ENCODE peak calls at places on chromosomes 3 and 15, in ten cellular contexts. I, D, H, C, B, N, U, V, Z and S are unnamed samples.

GRCh38 chr15:56244811-56245576 is 1.3 kb upstream of the RFX7 start:
- DNase-seq in I (peak), D (peak), H (peak), C (no peak), B (peak), N (no peak), U (no peak), V (no peak), Z (no peak), S (no peak)

GRCh38 chr3:142958707-142959106 is 4.8 kb downstream of the PAQR9 start:
- DNase-seq in I (no peak), D (no peak), H (no peak), C (peak), B (no peak), N (peak), U (no peak), V (no peak), Z (peak), S (no peak)

GRCh38 chr3:183253961-183254815 is 1.1 kb downstream of the B3GNT5 start:
- DNase-seq in I (peak), D (no peak), H (no peak), C (peak), B (no peak), N (no peak), U (no peak), V (no peak), Z (peak), S (peak)

GRCh38 chr3:173699353-173699752 is 301.8 kb downstream of the NLGN1 start:
- DNase-seq in I (no peak), D (no peak), H (no peak), C (peak), B (no peak), N (no peak), U (no peak), V (no peak), Z (no peak), S (no peak)

GRCh38 chr3:44039006-44039405 is 202.7 kb upstream of the TOPAZ1 start:
- DNase-seq in I (no peak), D (no peak), H (no peak), C (no peak), B (no peak), N (no peak), U (no peak), V (no peak), Z (no peak), S (no peak)

GRCh38 chr3:108221403-108221802 is 821 bp downstream of the IFT57 start:
- DNase-seq in I (no peak), D (no peak), H (no peak), C (no peak), B (no peak), N (no peak), U (no peak), V (no peak), Z (no peak), S (no peak)

GRCh38 chr3:52090620-52091468 is 34.5 kb upstream of the DUSP7 start:
- DNase-seq in I (no peak), D (no peak), H (no peak), C (peak), B (no peak), N (no peak), U (no peak), V (no peak), Z (no peak), S (peak)

GRCh38 chr15:84944861-84945260 is 36.8 kb upstream of the PDE8A start:
- DNase-seq in I (no peak), D (no peak), H (no peak), C (no peak), B (no peak), N (no peak), U (no peak), V (no peak), Z (no peak), S (no peak)

GRCh38 chr3:113606539-113607218 is 74.3 kb downstream of the SIDT1 start:
- DNase-seq in I (no peak), D (no peak), H (peak), C (no peak), B (peak), N (no peak), U (no peak), V (no peak), Z (no peak), S (no peak)

GRCh38 chr3:152360966-152361365 is 92.2 kb downstream of the MBNL1 start:
- DNase-seq in I (no peak), D (no peak), H (no peak), C (no peak), B (no peak), N (no peak), U (no peak), V (no peak), Z (no peak), S (no peak)

GRCh38 chr15:59274126-59274970 is 67.7 kb downstream of the LDHAL6B start:
- DNase-seq in I (no peak), D (no peak), H (no peak), C (peak), B (no peak), N (peak), U (no peak), V (no peak), Z (peak), S (no peak)

GRCh38 chr15:45186771-45187577 is 792 bp downstream of the SHF start:
- DNase-seq in I (peak), D (peak), H (no peak), C (no peak), B (no peak), N (no peak), U (no peak), V (no peak), Z (no peak), S (no peak)

GRCh38 chr3:52483577-52484495 is 11.3 kb upstream of the STAB1 start:
- DNase-seq in I (no peak), D (no peak), H (no peak), C (peak), B (no peak), N (peak), U (no peak), V (no peak), Z (peak), S (no peak)

GRCh38 chr15:77541421-77542181 is 91.1 kb downstream of the LINGO1 start:
- DNase-seq in I (no peak), D (no peak), H (no peak), C (peak), B (no peak), N (peak), U (no peak), V (no peak), Z (no peak), S (no peak)

GRCh38 chr3:134795776-134796312 is 784 bp downstream of the EPHB1 start:
- DNase-seq in I (no peak), D (peak), H (no peak), C (peak), B (no peak), N (peak), U (no peak), V (no peak), Z (peak), S (no peak)

GRCh38 chr3:56862352-56863062 is 60.8 kb upstream of the ARHGEF3 start:
- DNase-seq in I (no peak), D (no peak), H (no peak), C (peak), B (no peak), N (peak), U (no peak), V (no peak), Z (peak), S (no peak)

GRCh38 chr3:149547413-149547812 is 72.9 kb downstream of the TM4SF4 start:
- DNase-seq in I (no peak), D (no peak), H (no peak), C (peak), B (no peak), N (peak), U (no peak), V (peak), Z (peak), S (no peak)

GRCh38 chr15:65339436-65339835 is 35.0 kb downstream of the RNU5B-1 start:
- DNase-seq in I (no peak), D (no peak), H (no peak), C (no peak), B (no peak), N (no peak), U (no peak), V (no peak), Z (no peak), S (no peak)

GRCh38 chr15:50633653-50634052 is 52.9 kb downstream of the TRPM7 start:
- DNase-seq in I (no peak), D (no peak), H (no peak), C (peak), B (no peak), N (no peak), U (no peak), V (no peak), Z (peak), S (no peak)

GRCh38 chr15:39133201-39133600 is 447.7 kb upstream of the THBS1 start:
- DNase-seq in I (no peak), D (no peak), H (no peak), C (peak), B (no peak), N (peak), U (no peak), V (no peak), Z (peak), S (no peak)

GRCh38 chr3:107676469-107677309 is 153.9 kb downstream of the BBX start:
- DNase-seq in I (no peak), D (no peak), H (no peak), C (no peak), B (no peak), N (peak), U (no peak), V (no peak), Z (peak), S (no peak)

GRCh38 chr3:64218746-64219145 is 6.5 kb downstream of the PRICKLE2 start:
- DNase-seq in I (no peak), D (no peak), H (no peak), C (no peak), B (no peak), N (no peak), U (no peak), V (no peak), Z (no peak), S (no peak)

GRCh38 chr3:111979689-111980025 is 831 bp downstream of the ABHD10 start:
- DNase-seq in I (no peak), D (no peak), H (no peak), C (peak), B (no peak), N (no peak), U (no peak), V (no peak), Z (no peak), S (no peak)

GRCh38 chr15:99275525-99276128 is 24.3 kb downstream of the LRRC28 start:
- DNase-seq in I (no peak), D (no peak), H (no peak), C (no peak), B (no peak), N (no peak), U (no peak), V (no peak), Z (no peak), S (no peak)

GRCh38 chr15:33722005-33722672 is 246.2 kb upstream of the CHRM5 start:
- DNase-seq in I (no peak), D (no peak), H (no peak), C (peak), B (no peak), N (peak), U (no peak), V (no peak), Z (peak), S (no peak)

GRCh38 chr3:98333989-98334606 is 19.6 kb upstream of the OR5K4 start:
- DNase-seq in I (no peak), D (no peak), H (no peak), C (no peak), B (no peak), N (no peak), U (no peak), V (no peak), Z (no peak), S (no peak)

GRCh38 chr3:185948292-185948691 is 10.5 kb upstream of the TRA2B start:
- DNase-seq in I (no peak), D (no peak), H (no peak), C (no peak), B (no peak), N (no peak), U (no peak), V (no peak), Z (no peak), S (no peak)

GRCh38 chr15:52158084-52158765 is 33.0 kb downstream of the GNB5 start:
- DNase-seq in I (no peak), D (no peak), H (no peak), C (no peak), B (no peak), N (no peak), U (no peak), V (no peak), Z (no peak), S (no peak)

GRCh38 chr15:39594056-39594763 is 13.3 kb downstream of the THBS1 start:
- DNase-seq in I (no peak), D (no peak), H (peak), C (peak), B (peak), N (peak), U (no peak), V (no peak), Z (peak), S (no peak)

GRCh38 chr3:2133191-2133590 is 34.5 kb downstream of the CNTN4 start:
- DNase-seq in I (no peak), D (no peak), H (no peak), C (no peak), B (no peak), N (no peak), U (no peak), V (no peak), Z (no peak), S (no peak)

GRCh38 chr15:87477759-87478687 is 778.5 kb downstream of the NTRK3 start:
- DNase-seq in I (no peak), D (peak), H (no peak), C (peak), B (no peak), N (peak), U (peak), V (peak), Z (peak), S (no peak)

GRCh38 chr15:29765234-29765841 is 56.9 kb downstream of the TJP1 start:
- DNase-seq in I (no peak), D (no peak), H (no peak), C (peak), B (no peak), N (no peak), U (no peak), V (no peak), Z (no peak), S (no peak)

GRCh38 chr3:39288300-39288808 is 8.5 kb upstream of the CX3CR1 start:
- DNase-seq in I (peak), D (peak), H (peak), C (peak), B (peak), N (peak), U (no peak), V (peak), Z (peak), S (peak)

GRCh38 chr15:71634820-71635219 is 175.5 kb upstream of the NR2E3 start:
- DNase-seq in I (no peak), D (no peak), H (no peak), C (peak), B (no peak), N (peak), U (no peak), V (no peak), Z (peak), S (no peak)

GRCh38 chr3:43503067-43503728 is 118.6 kb downstream of the ANO10 start:
- DNase-seq in I (no peak), D (no peak), H (no peak), C (peak), B (no peak), N (peak), U (peak), V (no peak), Z (peak), S (no peak)

DNA sequence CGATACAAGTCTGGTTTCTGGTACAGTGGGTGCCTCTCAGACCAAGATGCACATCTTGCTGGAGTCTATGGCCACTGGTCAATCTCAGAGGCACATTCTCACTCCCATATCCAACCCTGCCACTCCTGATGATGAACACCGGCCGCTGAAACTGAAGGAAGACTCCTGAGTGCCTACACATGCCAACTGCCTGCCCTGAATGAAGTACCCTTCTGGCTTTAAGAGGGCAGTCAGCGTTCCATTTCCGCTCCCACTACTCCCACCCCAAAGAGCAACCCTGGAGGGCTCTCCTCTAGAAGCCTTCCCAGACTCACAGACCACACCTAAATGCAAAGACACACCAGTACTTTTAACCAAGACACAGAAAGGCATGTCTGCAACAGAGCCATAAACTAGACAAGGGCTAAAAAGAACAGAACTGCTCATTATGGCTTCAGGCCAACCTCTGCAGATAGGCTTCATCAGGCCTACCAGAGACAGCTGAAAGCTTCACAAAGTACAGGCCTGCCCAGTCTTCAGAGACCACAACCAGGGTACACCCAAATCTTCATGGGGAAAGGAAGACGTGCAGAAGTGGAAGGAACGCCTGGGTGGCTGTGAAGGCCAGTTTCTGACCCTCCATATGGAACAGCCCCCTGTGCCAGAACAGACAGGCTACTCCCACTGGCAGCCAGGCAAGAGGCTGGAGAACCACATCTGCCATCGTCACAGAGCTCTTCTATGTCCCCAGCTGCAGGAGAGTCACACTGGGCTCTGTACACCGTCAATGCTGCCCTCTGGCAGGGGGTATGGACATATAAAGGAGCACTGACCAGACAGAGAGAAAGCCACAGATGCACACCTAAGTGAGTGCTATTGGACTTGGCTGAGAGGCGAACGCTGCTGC is 14.2 kb downstream of the ANP32A start:
- DNase-seq in I (no peak), D (no peak), H (no peak), C (no peak), B (peak), N (no peak), U (no peak), V (peak), Z (peak), S (no peak)
- TF ChIP-seq CTCF in I (no peak), D (no peak), H (no peak), C (no peak), B (no peak), N (no peak), U (no peak), V (no peak), Z (no peak), S (no peak)

GRCh38 chr15:95449229-95449628 is 881.3 kb upstream of the NR2F2 start:
- DNase-seq in I (no peak), D (no peak), H (no peak), C (no peak), B (no peak), N (no peak), U (no peak), V (no peak), Z (no peak), S (no peak)
- TF ChIP-seq CTCF in I (no peak), D (no peak), H (no peak), C (no peak), B (no peak), N (no peak), U (no peak), V (no peak), Z (no peak), S (no peak)

GRCh38 chr3:58352624-58353023 is 19.9 kb downstream of the PXK start:
- DNase-seq in I (no peak), D (no peak), H (no peak), C (no peak), B (no peak), N (no peak), U (no peak), V (no peak), Z (no peak), S (no peak)

GRCh38 chr3:58351920-58352319 is 19.2 kb downstream of the PXK start:
- DNase-seq in I (no peak), D (peak), H (no peak), C (no peak), B (no peak), N (no peak), U (no peak), V (no peak), Z (no peak), S (no peak)

GRCh38 chr3:58356054-58356453 is 23.4 kb downstream of the PXK start:
- DNase-seq in I (no peak), D (no peak), H (no peak), C (no peak), B (no peak), N (no peak), U (no peak), V (no peak), Z (no peak), S (peak)

GRCh38 chr3:58355174-58355573 is 22.5 kb downstream of the PXK start:
- DNase-seq in I (no peak), D (no peak), H (no peak), C (no peak), B (no peak), N (no peak), U (no peak), V (no peak), Z (no peak), S (no peak)

GRCh38 chr3:58353722-58354553 is 21.2 kb downstream of the PXK start:
- DNase-seq in I (no peak), D (no peak), H (no peak), C (no peak), B (peak), N (peak), U (no peak), V (no peak), Z (peak), S (no peak)
- TF ChIP-seq CTCF in I (no peak), D (peak), H (no peak), C (peak), B (no peak), N (peak), U (no peak), V (no peak), Z (peak), S (peak)

DNA sequence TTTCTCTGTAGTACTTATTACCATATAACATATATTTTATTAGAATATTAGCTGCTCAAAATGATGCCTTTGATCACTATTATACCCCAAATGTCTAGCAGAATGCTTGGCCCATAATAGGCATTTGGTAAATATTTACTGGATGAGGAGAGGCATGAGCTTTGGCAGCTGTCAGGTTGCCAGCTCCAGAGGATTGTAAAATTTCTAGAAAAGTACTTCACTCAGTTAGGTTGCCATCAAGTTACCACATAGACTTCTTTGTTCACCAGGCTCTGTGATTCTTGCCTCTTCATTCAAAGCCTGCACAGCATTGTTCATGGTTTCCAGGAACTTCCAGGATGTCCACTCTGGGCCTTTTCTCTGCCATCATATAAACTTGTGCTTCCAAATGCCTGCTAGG is 582.8 kb downstream of the PDCD6IP start:
- DNase-seq in I (no peak), D (no peak), H (no peak), C (no peak), B (no peak), N (no peak), U (peak), V (no peak), Z (no peak), S (no peak)
- TF ChIP-seq CTCF in I (no peak), D (no peak), H (no peak), C (no peak), B (no peak), N (no peak), U (no peak), V (no peak), Z (no peak), S (no peak)

DNA sequence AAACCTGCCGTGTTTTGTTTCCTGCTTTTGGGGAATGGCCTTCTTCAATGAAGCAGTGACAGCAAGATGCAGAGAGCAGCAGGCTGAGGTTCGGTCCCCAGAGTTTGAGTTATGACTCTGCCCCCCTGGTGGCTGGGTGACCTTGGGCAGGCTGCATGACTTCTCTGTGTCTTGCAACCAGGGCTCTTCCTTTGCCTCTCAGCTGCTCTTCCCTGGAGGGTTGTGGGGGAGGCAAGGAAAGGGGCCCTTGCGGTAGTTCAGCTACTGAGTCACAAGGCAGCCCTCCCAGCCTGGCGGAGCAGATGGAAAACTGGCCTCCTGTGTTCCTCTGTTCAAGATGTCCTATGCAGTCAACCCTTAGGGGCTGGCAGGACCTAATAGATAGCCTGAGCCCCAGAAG is 17.1 kb downstream of the CTXND1 start:
- DNase-seq in I (peak), D (peak), H (peak), C (peak), B (peak), N (peak), U (no peak), V (peak), Z (peak), S (no peak)
- TF ChIP-seq CTCF in I (peak), D (peak), H (peak), C (peak), B (no peak), N (peak), U (peak), V (peak), Z (peak), S (peak)

GRCh38 chr3:117355566-117355965 is 646.0 kb downstream of the TUSC7 start:
- DNase-seq in I (peak), D (peak), H (no peak), C (peak), B (no peak), N (peak), U (peak), V (no peak), Z (peak), S (no peak)
- TF ChIP-seq CTCF in I (peak), D (peak), H (no peak), C (peak), B (no peak), N (peak), U (peak), V (peak), Z (peak), S (peak)